ENCODE peak calls at places on chromosomes 2 and 18, in four cellular contexts. K is fibroblast of villous mesenchyme, U is retina, X is WERI-Rb-1. C is an unnamed sample.
A peak's percentile ranks its signal among the peaks of the same experiment; 100 is the strongest.

GRCh38 chr2:163157891-163158511 is 319.4 kb upstream of the KCNH7 start:
- DNase-seq in K (peak; percentile 76), U (no peak), X (no peak), C (no peak)

GRCh38 chr18:34921271-34921670 is 119.9 kb upstream of the MAPRE2 start:
- DNase-seq in K (no peak), U (no peak), X (no peak), C (no peak)

GRCh38 chr2:112003585-112003984 is 51.5 kb upstream of the TMEM87B start:
- DNase-seq in K (no peak), U (no peak), X (no peak), C (no peak)

GRCh38 chr2:59015027-59015426 is 773.9 kb upstream of the FANCL start:
- DNase-seq in K (no peak), U (no peak), X (no peak), C (no peak)

GRCh38 chr2:70806620-70807019 is 13.8 kb downstream of the CLEC4F start:
- DNase-seq in K (no peak), U (no peak), X (no peak), C (no peak)

GRCh38 chr2:233418761-233419625 is 64.7 kb downstream of the DGKD start:
- DNase-seq in K (peak; percentile 55), U (no peak), X (no peak), C (no peak)

GRCh38 chr2:80329491-80329890 is 24.9 kb upstream of the LRRTM1 start:
- DNase-seq in K (no peak), U (no peak), X (no peak), C (no peak)

GRCh38 chr2:10591207-10591606 is 98.6 kb downstream of the NOL10 start:
- DNase-seq in K (peak; percentile 68), U (no peak), X (no peak), C (no peak)

GRCh38 chr2:170972508-170973224 is 43.6 kb downstream of the GORASP2 start:
- DNase-seq in K (no peak), U (no peak), X (no peak), C (peak; percentile 28)

GRCh38 chr2:101684313-101684712 is 13.2 kb upstream of the MAP4K4 start:
- DNase-seq in K (no peak), U (no peak), X (no peak), C (no peak)

GRCh38 chr18:57660961-57661360 is 39.3 kb upstream of the NARS1 start:
- DNase-seq in K (peak; percentile 80), U (no peak), X (no peak), C (no peak)

GRCh38 chr2:64422466-64422865 is 31.5 kb upstream of the LGALSL start:
- DNase-seq in K (no peak), U (no peak), X (no peak), C (no peak)

GRCh38 chr18:35861367-35862114 is 110.9 kb upstream of the RMP24 start:
- DNase-seq in K (peak; percentile 8), U (no peak), X (peak; percentile 16), C (no peak)

GRCh38 chr2:105406221-105406620 is 7.4 kb upstream of the FHL2 start:
- DNase-seq in K (peak; percentile 43), U (no peak), X (no peak), C (no peak)